ENCODE peak calls at places on chromosomes 5 and 9, in ten cellular contexts. W is thyroid gland; T is fibroblast of the aortic adventitia; Q is CD4-positive, alpha-beta T cell; N is astrocyte of the spinal cord; L is B cell; M is GM23338; S is fibroblast of mammary gland; I is fibroblast of pulmonary artery; O is GM06990. A is an unnamed sample.

GRCh38 chr5:150694638-150695037 is 6.2 kb downstream of the RBM22 start:
- DNase-seq in W (no peak), T (peak), Q (no peak), N (no peak), L (no peak), M (no peak), S (peak), I (peak), O (no peak), A (peak)

GRCh38 chr9:16213781-16214515 is 656.5 kb downstream of the BNC2 start:
- DNase-seq in W (peak), T (peak), Q (no peak), N (peak), L (no peak), M (no peak), S (peak), I (peak), O (no peak), A (peak)

GRCh38 chr5:76166886-76167576 is 83.8 kb downstream of the SV2C start:
- DNase-seq in W (no peak), T (no peak), Q (no peak), N (no peak), L (no peak), M (no peak), S (no peak), I (no peak), O (no peak), A (no peak)

GRCh38 chr5:127343313-127343712 is 52.7 kb downstream of the MEGF10 start:
- DNase-seq in W (no peak), T (no peak), Q (no peak), N (no peak), L (no peak), M (no peak), S (no peak), I (no peak), O (no peak), A (no peak)

GRCh38 chr9:87667164-87667738 is 58.7 kb upstream of the CTSL start:
- DNase-seq in W (no peak), T (no peak), Q (no peak), N (no peak), L (no peak), M (peak), S (peak), I (peak), O (no peak), A (no peak)

GRCh38 chr5:135428586-135428985 is 18.6 kb downstream of the DCANP1 start:
- DNase-seq in W (no peak), T (no peak), Q (no peak), N (no peak), L (no peak), M (no peak), S (no peak), I (no peak), O (no peak), A (no peak)

GRCh38 chr5:98679963-98680362 is 93.5 kb upstream of the RGMB start:
- DNase-seq in W (no peak), T (peak), Q (no peak), N (peak), L (no peak), M (no peak), S (peak), I (no peak), O (no peak), A (no peak)

GRCh38 chr9:34380511-34381315 is 4.0 kb upstream of the MYORG start:
- DNase-seq in W (peak), T (peak), Q (peak), N (peak), L (peak), M (peak), S (peak), I (peak), O (peak), A (peak)

GRCh38 chr9:398085-398484 is 183.4 kb downstream of the DOCK8 start:
- DNase-seq in W (no peak), T (no peak), Q (no peak), N (no peak), L (no peak), M (no peak), S (no peak), I (no peak), O (no peak), A (no peak)

GRCh38 chr5:111834926-111835599 is 78.1 kb upstream of the NREP start:
- DNase-seq in W (no peak), T (peak), Q (no peak), N (peak), L (no peak), M (no peak), S (peak), I (peak), O (no peak), A (peak)

GRCh38 chr9:97802276-97802675 is 50.8 kb upstream of the FOXE1 start:
- DNase-seq in W (no peak), T (no peak), Q (no peak), N (peak), L (no peak), M (no peak), S (peak), I (peak), O (no peak), A (peak)

GRCh38 chr5:172110921-172111873 is 76.8 kb downstream of the STK10 start:
- DNase-seq in W (no peak), T (peak), Q (peak), N (peak), L (peak), M (peak), S (peak), I (peak), O (peak), A (peak)

GRCh38 chr9:126439402-126439765 is 112.8 kb downstream of the MVB12B start:
- DNase-seq in W (no peak), T (peak), Q (no peak), N (peak), L (no peak), M (no peak), S (peak), I (peak), O (no peak), A (peak)

GRCh38 chr9:124279531-124280175 is 21.9 kb downstream of the NEK6 start:
- DNase-seq in W (no peak), T (no peak), Q (no peak), N (no peak), L (no peak), M (no peak), S (no peak), I (peak), O (no peak), A (no peak)

GRCh38 chr9:13181652-13182051 is 97.8 kb downstream of the MPDZ start:
- DNase-seq in W (no peak), T (no peak), Q (no peak), N (no peak), L (no peak), M (peak), S (no peak), I (peak), O (no peak), A (peak)

GRCh38 chr5:169116961-169117461 is 183.9 kb downstream of the SLIT3 start:
- DNase-seq in W (no peak), T (peak), Q (no peak), N (no peak), L (no peak), M (peak), S (peak), I (no peak), O (no peak), A (peak)

GRCh38 chr5:151483176-151483575 is 35.8 kb downstream of the SLC36A1 start:
- DNase-seq in W (no peak), T (no peak), Q (no peak), N (no peak), L (no peak), M (peak), S (peak), I (no peak), O (no peak), A (no peak)

GRCh38 chr5:90590-91547 is 1.1 kb upstream of the PLEKHG4B start:
- DNase-seq in W (peak), T (no peak), Q (no peak), N (no peak), L (no peak), M (peak), S (peak), I (peak), O (no peak), A (peak)

GRCh38 chr9:98168952-98169488 is 23.4 kb downstream of the CORO2A start:
- DNase-seq in W (no peak), T (peak), Q (peak), N (peak), L (peak), M (peak), S (peak), I (peak), O (peak), A (peak)

GRCh38 chr5:158976035-158976434 is 123.7 kb downstream of the EBF1 start:
- DNase-seq in W (no peak), T (peak), Q (no peak), N (peak), L (no peak), M (no peak), S (peak), I (peak), O (no peak), A (peak)

GRCh38 chr5:17037751-17038150 is 101.7 kb upstream of the MYO10 start:
- DNase-seq in W (no peak), T (peak), Q (no peak), N (peak), L (no peak), M (no peak), S (peak), I (peak), O (no peak), A (peak)

GRCh38 chr9:114300846-114301797 is 21.8 kb upstream of the ORM1 start:
- DNase-seq in W (no peak), T (no peak), Q (no peak), N (no peak), L (no peak), M (no peak), S (no peak), I (no peak), O (no peak), A (no peak)

GRCh38 chr9:128550226-128550625 is 2.2 kb upstream of the SPTAN1 start:
- DNase-seq in W (no peak), T (no peak), Q (no peak), N (no peak), L (no peak), M (no peak), S (no peak), I (no peak), O (no peak), A (no peak)

GRCh38 chr9:89872426-89872912 is 267.7 kb downstream of the GADD45G start:
- DNase-seq in W (no peak), T (no peak), Q (no peak), N (no peak), L (peak), M (no peak), S (no peak), I (no peak), O (no peak), A (no peak)

GRCh38 chr5:148379340-148379739 is 4.4 kb upstream of the FBXO38 start:
- DNase-seq in W (no peak), T (no peak), Q (no peak), N (no peak), L (no peak), M (no peak), S (no peak), I (no peak), O (no peak), A (no peak)

GRCh38 chr9:130626249-130626982 is 38.0 kb upstream of the PRDM12 start:
- DNase-seq in W (no peak), T (no peak), Q (no peak), N (no peak), L (no peak), M (peak), S (no peak), I (no peak), O (no peak), A (no peak)

DNA sequence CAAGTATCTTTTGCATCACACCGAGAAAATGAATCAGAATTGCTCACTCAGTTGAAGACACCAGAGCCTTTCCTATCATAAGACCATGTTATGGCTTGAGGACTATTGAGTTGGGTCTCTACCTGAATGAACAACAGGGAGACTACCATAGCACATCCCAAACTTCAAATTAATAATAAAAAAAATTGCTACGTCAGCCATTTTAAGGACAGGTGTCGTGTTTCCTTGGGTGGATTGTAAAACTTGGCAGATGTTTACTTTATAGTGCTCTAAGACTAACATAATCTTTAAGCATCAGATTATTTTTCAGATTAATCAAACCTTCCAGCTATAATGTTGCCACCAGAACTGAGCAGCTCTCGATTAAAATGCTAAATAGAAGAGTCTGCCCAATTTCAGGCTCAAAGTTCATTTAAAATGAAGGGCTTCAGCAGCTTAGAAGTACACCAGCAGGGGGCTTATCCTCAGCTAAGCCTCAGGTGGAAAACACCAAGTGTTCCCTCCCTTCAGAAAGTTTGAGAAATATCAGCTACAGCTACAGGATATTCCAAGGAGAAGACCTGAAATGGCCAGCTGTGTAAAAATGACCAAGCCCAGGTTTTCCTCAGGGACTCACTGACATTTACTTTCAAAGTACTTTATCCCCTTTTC is 395.5 kb downstream of the DTWD2 start:
- DNase-seq in W (no peak), T (no peak), Q (no peak), N (no peak), L (no peak), M (peak), S (no peak), I (no peak), O (no peak), A (peak)
- TF ChIP-seq CTCF in W (no peak), T (no peak), Q (no peak), N (no peak), L (peak), M (peak), S (peak), I (no peak), O (peak), A (no peak)

GRCh38 chr5:77518304-77518703 is 26.2 kb upstream of the WDR41 start:
- DNase-seq in W (no peak), T (peak), Q (no peak), N (no peak), L (no peak), M (peak), S (peak), I (peak), O (no peak), A (peak)
- TF ChIP-seq CTCF in W (no peak), T (peak), Q (peak), N (peak), L (no peak), M (peak), S (peak), I (peak), O (peak), A (peak)

GRCh38 chr5:67964619-67965018 is 250.9 kb upstream of the PIK3R1 start:
- DNase-seq in W (no peak), T (peak), Q (no peak), N (no peak), L (no peak), M (no peak), S (no peak), I (no peak), O (no peak), A (no peak)

GRCh38 chr5:67957374-67957773 is 258.2 kb upstream of the PIK3R1 start:
- DNase-seq in W (no peak), T (no peak), Q (no peak), N (no peak), L (no peak), M (no peak), S (no peak), I (no peak), O (no peak), A (no peak)

GRCh38 chr5:67966712-67967111 is 248.8 kb upstream of the PIK3R1 start:
- DNase-seq in W (no peak), T (no peak), Q (no peak), N (no peak), L (no peak), M (no peak), S (no peak), I (no peak), O (no peak), A (no peak)

GRCh38 chr5:67963789-67964519 is 251.6 kb upstream of the PIK3R1 start:
- DNase-seq in W (peak), T (no peak), Q (no peak), N (no peak), L (no peak), M (no peak), S (no peak), I (no peak), O (no peak), A (no peak)

DNA sequence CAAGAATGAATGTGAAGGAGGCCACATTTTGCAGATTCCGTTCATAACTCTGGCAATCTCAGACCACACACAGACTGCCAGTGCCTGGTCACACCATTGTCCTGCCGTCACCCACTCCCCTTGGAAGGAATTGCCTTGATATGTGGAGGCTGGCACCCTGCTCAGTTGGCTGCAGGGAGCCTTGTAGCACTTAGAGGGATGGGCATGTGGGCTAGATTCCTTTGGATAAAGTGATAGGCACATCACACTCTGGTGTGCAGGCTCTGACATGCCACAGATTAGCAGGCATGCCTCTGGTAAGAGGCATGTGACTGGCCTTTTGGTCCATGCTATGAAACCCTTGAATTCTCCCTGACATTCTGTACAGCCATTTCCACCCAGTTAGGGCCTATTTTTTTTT is 254.6 kb upstream of the PIK3R1 start:
- DNase-seq in W (no peak), T (no peak), Q (no peak), N (no peak), L (no peak), M (no peak), S (no peak), I (no peak), O (no peak), A (peak)
- TF ChIP-seq CTCF in W (no peak), T (no peak), Q (no peak), N (no peak), L (no peak), M (no peak), S (no peak), I (no peak), O (no peak), A (no peak)

DNA sequence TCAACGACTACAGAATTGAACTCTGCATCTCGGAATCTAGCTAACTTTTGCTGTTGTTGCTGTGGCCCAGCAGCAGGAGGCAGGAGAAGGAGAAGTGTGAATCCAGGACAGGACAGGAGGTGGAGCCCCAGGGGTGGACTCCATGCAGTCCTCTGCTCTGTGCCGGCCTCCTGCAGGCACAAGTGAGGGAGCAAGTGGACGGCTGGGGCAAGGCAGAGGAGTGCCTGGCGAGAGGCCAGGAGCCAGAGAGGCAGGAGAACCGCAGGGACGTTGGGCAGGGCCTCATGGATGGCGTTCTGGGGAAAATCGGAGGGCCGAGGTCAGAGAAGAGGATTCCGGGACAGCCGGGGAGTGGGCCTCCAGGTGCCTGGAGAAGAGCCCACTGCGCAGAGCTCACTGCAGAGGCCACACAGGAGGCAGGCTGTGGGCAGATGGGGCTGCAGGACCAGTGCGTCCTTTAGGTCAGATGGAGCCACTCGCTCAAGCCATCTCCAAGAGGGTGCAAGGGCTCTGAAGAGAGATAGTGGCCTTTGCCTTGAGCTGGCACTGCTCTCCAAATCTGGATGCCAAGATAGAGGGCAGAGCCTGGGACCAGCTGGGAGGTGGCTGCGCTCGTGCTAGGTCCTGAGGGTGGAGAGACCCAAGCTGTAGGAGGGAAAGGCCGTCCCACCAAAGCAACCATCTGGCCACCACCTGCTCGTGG is 214.0 kb downstream of the FANCC start:
- DNase-seq in W (peak), T (no peak), Q (no peak), N (no peak), L (no peak), M (peak), S (no peak), I (no peak), O (no peak), A (no peak)
- TF ChIP-seq CTCF in W (no peak), T (no peak), Q (no peak), N (peak), L (no peak), M (peak), S (peak), I (peak), O (no peak), A (no peak)

GRCh38 chr9:2859776-2860379 is 16.0 kb upstream of the PUM3 start:
- DNase-seq in W (peak), T (peak), Q (peak), N (peak), L (no peak), M (peak), S (peak), I (peak), O (no peak), A (peak)
- TF ChIP-seq CTCF in W (peak), T (peak), Q (peak), N (peak), L (peak), M (peak), S (peak), I (no peak), O (peak), A (peak)

A was measured in MCF 10A.